ENCODE peak calls at places on chromosomes 6 and 20, in seven cellular contexts. V, W, G, U, C, N and J are unnamed samples.

GRCh38 chr6:45438849-45439406 is 61.2 kb upstream of the SUPT3H start:
- DNase-seq in V (no peak), W (no peak), G (no peak), U (no peak), C (no peak), N (no peak), J (no peak)

GRCh38 chr20:36273414-36274247 is 32.5 kb upstream of the DLGAP4 start:
- DNase-seq in V (no peak), W (no peak), G (peak), U (no peak), C (no peak), N (no peak), J (no peak)

GRCh38 chr20:4726710-4727391 is 5.1 kb downstream of the PRND start:
- DNase-seq in V (no peak), W (no peak), G (peak), U (no peak), C (peak), N (no peak), J (no peak)

GRCh38 chr6:146361367-146361924 is 182.2 kb upstream of the RAB32 start:
- DNase-seq in V (peak), W (peak), G (no peak), U (no peak), C (no peak), N (no peak), J (no peak)

GRCh38 chr20:57514273-57514751 is 10.6 kb downstream of the CTCFL start:
- DNase-seq in V (peak), W (peak), G (peak), U (peak), C (peak), N (peak), J (peak)

GRCh38 chr20:19828233-19828632 is 70.2 kb downstream of the RIN2 start:
- DNase-seq in V (no peak), W (no peak), G (peak), U (no peak), C (no peak), N (no peak), J (no peak)

GRCh38 chr6:53335224-53335994 is 13.3 kb downstream of the ELOVL5 start:
- DNase-seq in V (peak), W (no peak), G (no peak), U (no peak), C (no peak), N (no peak), J (no peak)

GRCh38 chr6:122458087-122458486 is 13.5 kb downstream of the SERINC1 start:
- DNase-seq in V (no peak), W (no peak), G (no peak), U (no peak), C (no peak), N (no peak), J (no peak)

GRCh38 chr6:45387236-45387635 is 9.5 kb upstream of the SUPT3H start:
- DNase-seq in V (no peak), W (no peak), G (no peak), U (no peak), C (no peak), N (no peak), J (no peak)

GRCh38 chr6:31128093-31128676 is 7.9 kb upstream of the CDSN start:
- DNase-seq in V (peak), W (peak), G (peak), U (peak), C (peak), N (peak), J (peak)

GRCh38 chr20:11676618-11677289 is 240.9 kb upstream of the BTBD3 start:
- DNase-seq in V (peak), W (no peak), G (peak), U (peak), C (no peak), N (peak), J (peak)

GRCh38 chr20:51886341-51886740 is 84.0 kb upstream of the SALL4 start:
- DNase-seq in V (no peak), W (no peak), G (no peak), U (no peak), C (no peak), N (no peak), J (no peak)

GRCh38 chr6:144781836-144782235 is 496.7 kb downstream of the UTRN start:
- DNase-seq in V (no peak), W (no peak), G (no peak), U (no peak), C (no peak), N (no peak), J (no peak)
- TF ChIP-seq CTCF in V (no peak), W (no peak), G (no peak), U (no peak), C (no peak), N (no peak), J (no peak)

GRCh38 chr6:3838992-3839867 is 9.9 kb upstream of the FAM50B start:
- DNase-seq in V (no peak), W (no peak), G (no peak), U (no peak), C (no peak), N (no peak), J (no peak)

GRCh38 chr6:3843379-3844096 is 5.6 kb upstream of the FAM50B start:
- DNase-seq in V (no peak), W (no peak), G (no peak), U (no peak), C (no peak), N (no peak), J (no peak)

GRCh38 chr6:3841711-3842565 is 7.2 kb upstream of the FAM50B start:
- DNase-seq in V (no peak), W (no peak), G (peak), U (no peak), C (no peak), N (no peak), J (no peak)

GRCh38 chr6:3844097-3844463 is 5.1 kb upstream of the FAM50B start:
- DNase-seq in V (no peak), W (no peak), G (peak), U (no peak), C (no peak), N (no peak), J (no peak)

GRCh38 chr6:3841066-3841454 is 8.1 kb upstream of the FAM50B start:
- DNase-seq in V (no peak), W (no peak), G (no peak), U (no peak), C (no peak), N (no peak), J (no peak)
- TF ChIP-seq CTCF in V (no peak), W (no peak), G (no peak), U (no peak), C (no peak), N (no peak), J (no peak)

DNA sequence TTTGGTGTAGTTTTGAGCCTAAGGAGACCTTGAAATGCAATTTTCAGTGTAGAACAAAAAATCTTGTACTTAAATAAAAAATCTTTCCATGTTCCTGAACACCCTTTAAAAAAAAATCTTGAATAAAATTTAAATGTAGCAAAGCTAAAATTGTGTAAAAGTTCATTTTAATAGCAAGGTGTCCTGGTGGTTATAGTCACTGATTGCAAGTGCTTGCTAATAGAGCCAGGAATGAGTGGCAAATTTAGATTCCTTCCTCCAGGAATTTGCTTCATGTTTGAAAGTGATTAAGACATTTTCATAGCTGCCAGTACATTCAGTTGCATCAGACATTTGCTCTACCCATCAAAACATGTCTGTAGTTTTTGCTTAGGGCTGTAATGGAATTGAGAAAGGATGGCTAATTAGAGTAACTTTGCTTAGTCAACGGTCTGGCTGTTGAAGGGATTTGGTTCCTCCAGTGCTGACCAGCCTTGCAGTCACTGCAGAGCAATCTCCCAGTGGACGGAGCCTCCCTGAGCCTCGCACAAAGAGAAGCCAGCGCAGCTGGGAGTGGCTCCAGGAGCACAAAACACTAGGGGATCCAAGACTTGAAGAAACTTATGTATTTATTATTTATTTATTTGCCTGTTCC is 36.5 kb downstream of the AKAP12 start:
- DNase-seq in V (peak), W (peak), G (peak), U (no peak), C (no peak), N (peak), J (no peak)
- TF ChIP-seq CTCF in V (no peak), W (no peak), G (no peak), U (no peak), C (no peak), N (no peak), J (peak)

GRCh38 chr20:53162251-53162835 is 190.2 kb downstream of the TSHZ2 start:
- DNase-seq in V (peak), W (peak), G (peak), U (peak), C (peak), N (peak), J (no peak)
- TF ChIP-seq CTCF in V (no peak), W (peak), G (peak), U (peak), C (peak), N (peak), J (peak)